ENCODE peak calls at places on chromosome 20, in six cellular contexts. A is H9, B is mesenchymal stem cell, L is neuronal stem cell, F is H1, S is IMR-90. J is an unnamed sample.

GRCh38 chr20:44594730-44595129 is 12.4 kb downstream of the PKIG start:
- DNase-seq in A (no peak), S (peak), F (no peak), B (peak), L (no peak), J (peak)

GRCh38 chr20:55058938-55059337 is 583.5 kb downstream of the DOK5 start:
- DNase-seq in L (no peak), B (no peak), F (no peak), S (no peak), A (no peak), J (no peak)

GRCh38 chr20:52722926-52723325 is 249.2 kb upstream of the TSHZ2 start:
- DNase-seq in B (peak), F (no peak), S (no peak), L (no peak), A (no peak), J (no peak)

GRCh38 chr20:7744411-7744810 is 195.8 kb downstream of the HAO1 start:
- DNase-seq in S (peak), L (no peak), F (no peak), A (no peak), B (peak), J (no peak)

GRCh38 chr20:33444797-33445560 is 1.4 kb upstream of the SNTA1 start:
- DNase-seq in B (no peak), F (no peak), L (no peak), A (peak), S (no peak), J (peak)

GRCh38 chr20:47527004-47527800 is 25.5 kb downstream of the NCOA3 start:
- DNase-seq in S (no peak), A (no peak), L (no peak), F (no peak), B (no peak), J (peak)

GRCh38 chr20:9480066-9480465 is 34.3 kb upstream of the LAMP5 start:
- DNase-seq in F (no peak), L (no peak), B (no peak), A (no peak), S (no peak), J (no peak)

GRCh38 chr20:60715172-60715571 is 536.9 kb upstream of the CDH4 start:
- DNase-seq in B (no peak), L (no peak), F (peak), S (no peak), A (peak), J (no peak)

GRCh38 chr20:36825374-36826104 is 50.4 kb upstream of the TLDC2 start:
- DNase-seq in S (no peak), B (no peak), L (no peak), F (no peak), A (no peak), J (peak)

GRCh38 chr20:56796345-56796744 is 167.2 kb downstream of the TFAP2C start:
- DNase-seq in L (no peak), B (no peak), S (no peak), F (no peak), A (no peak), J (no peak)

GRCh38 chr20:3998998-3999397 is 16.4 kb downstream of the RNF24 start:
- DNase-seq in A (no peak), F (no peak), L (no peak), B (no peak), S (no peak), J (peak)

GRCh38 chr20:44319880-44320422 is 8.9 kb upstream of the FITM2 start:
- DNase-seq in B (peak), L (no peak), F (no peak), A (no peak), S (no peak), J (no peak)

GRCh38 chr20:58407201-58407873 is 18.3 kb downstream of the VAPB start:
- DNase-seq in F (no peak), L (no peak), S (peak), B (peak), A (no peak), J (no peak)

GRCh38 chr20:53711333-53712211 is 117.9 kb upstream of the ZNF217 start:
- DNase-seq in L (no peak), A (no peak), S (no peak), B (no peak), F (no peak), J (peak)

GRCh38 chr20:18101125-18101820 is 36.4 kb upstream of the KAT14 start:
- DNase-seq in F (peak), B (no peak), L (no peak), S (no peak), A (peak), J (no peak)

GRCh38 chr20:44231193-44231592 is 15.9 kb upstream of the GDAP1L1 start:
- DNase-seq in L (no peak), F (no peak), A (no peak), S (no peak), B (no peak), J (no peak)

GRCh38 chr20:20211274-20211987 is 156.5 kb upstream of the INSM1 start:
- DNase-seq in S (no peak), B (no peak), L (no peak), A (no peak), F (no peak), J (peak)

GRCh38 chr20:45893831-45894230 is 2.7 kb downstream of the CTSA start:
- DNase-seq in S (no peak), A (no peak), B (no peak), L (no peak), F (no peak), J (no peak)

GRCh38 chr20:1184638-1185315 is at the start of gene TMEM74B:
- DNase-seq in L (no peak), A (no peak), B (peak), S (no peak), F (peak), J (no peak)

GRCh38 chr20:58584051-58584824 is 66.8 kb upstream of the STX16 start:
- DNase-seq in F (no peak), B (no peak), S (no peak), L (no peak), A (no peak), J (no peak)

GRCh38 chr20:2379511-2380229 is 1.0 kb upstream of the TGM6 start:
- DNase-seq in L (no peak), F (no peak), B (no peak), S (no peak), A (no peak), J (no peak)

GRCh38 chr20:32231245-32231644 is 23.6 kb downstream of the POFUT1 start:
- DNase-seq in B (no peak), A (no peak), F (no peak), L (no peak), S (peak), J (peak)

GRCh38 chr20:39851459-39851858 is 837.6 kb downstream of the MAFB start:
- DNase-seq in A (no peak), L (no peak), S (peak), B (peak), F (no peak), J (peak)

GRCh38 chr20:13025181-13025580 is 16.4 kb downstream of the SPTLC3 start:
- DNase-seq in L (no peak), S (no peak), F (no peak), B (no peak), A (no peak), J (no peak)

GRCh38 chr20:58251979-58252591 is 23.6 kb upstream of the ANKRD60 start:
- DNase-seq in L (no peak), A (no peak), S (peak), F (no peak), B (peak), J (peak)

GRCh38 chr20:8693709-8694108 is 375.2 kb upstream of the PLCB4 start:
- DNase-seq in A (no peak), S (peak), B (peak), L (no peak), F (no peak), J (peak)

GRCh38 chr20:6007094-6007528 is 46.7 kb downstream of the LRRN4 start:
- DNase-seq in S (no peak), A (no peak), F (no peak), B (no peak), L (no peak), J (peak)

GRCh38 chr20:57947421-57948176 is 237.8 kb upstream of the PMEPA1 start:
- DNase-seq in A (no peak), F (no peak), S (peak), L (no peak), B (no peak), J (no peak)

GRCh38 chr20:52682271-52682670 is 289.9 kb upstream of the TSHZ2 start:
- DNase-seq in L (no peak), B (no peak), A (no peak), F (no peak), S (no peak), J (no peak)

GRCh38 chr20:35840403-35840802 is 68.6 kb downstream of the PHF20 start:
- DNase-seq in S (no peak), B (no peak), L (no peak), A (no peak), F (no peak), J (no peak)

GRCh38 chr20:43937586-43937985 is 22.9 kb downstream of the TOX2 start:
- DNase-seq in B (peak), S (no peak), F (no peak), A (no peak), L (no peak), J (no peak)

GRCh38 chr20:19947611-19948264 is 69.4 kb upstream of the NAA20 start:
- DNase-seq in L (no peak), B (peak), A (peak), F (no peak), S (peak), J (peak)

GRCh38 chr20:36796117-36796516 is 22.6 kb upstream of the DSN1 start:
- DNase-seq in L (no peak), A (no peak), F (no peak), S (no peak), B (no peak), J (no peak)

DNA sequence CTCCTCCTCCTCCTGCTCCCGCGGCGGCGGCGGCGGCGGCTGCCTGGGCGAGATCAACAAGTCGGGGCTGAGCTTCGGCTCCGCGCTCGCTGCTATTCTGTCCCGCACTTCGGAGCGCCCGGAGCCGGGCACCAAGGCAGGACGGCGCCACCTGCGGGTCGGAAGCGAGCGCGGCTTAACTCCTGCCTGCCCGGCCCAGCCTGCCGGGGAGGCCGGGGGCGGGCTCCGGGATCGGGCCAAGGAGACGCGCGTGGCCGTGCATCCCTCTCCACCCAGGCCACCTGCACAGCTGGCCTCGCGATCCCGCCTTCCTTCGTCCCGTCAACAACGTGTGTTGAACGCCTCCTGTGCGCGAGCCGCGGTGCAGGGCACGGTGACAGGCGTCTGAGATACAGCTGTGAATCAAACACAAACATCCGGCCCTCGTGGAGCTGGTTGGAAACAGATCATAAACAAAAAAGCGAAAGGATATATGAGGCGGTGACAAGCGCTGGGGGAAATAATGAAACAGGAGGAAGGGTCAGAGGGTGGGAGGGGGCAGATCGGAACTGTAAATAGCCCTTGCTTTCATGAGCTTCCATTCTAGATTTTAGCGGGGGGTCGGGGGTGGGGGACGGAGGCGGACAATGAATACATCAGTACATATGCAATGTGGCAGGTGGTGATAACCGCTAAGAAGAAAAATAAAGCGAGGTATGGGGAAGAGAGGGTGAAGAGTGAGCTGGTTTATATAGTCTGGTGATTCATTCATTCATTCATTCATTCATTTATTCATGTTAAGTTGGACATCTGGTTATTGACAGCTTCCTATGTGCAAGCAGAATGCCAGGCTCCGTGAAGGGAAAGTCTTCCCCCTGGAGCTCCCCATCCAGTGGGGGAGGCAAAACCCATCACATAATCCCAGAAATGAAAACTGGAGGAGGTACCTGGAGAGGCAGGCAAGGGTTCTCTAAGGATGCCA is 2.0 kb upstream of the KCNB1 start:
- DNase-seq in B (peak), L (peak), F (peak), A (peak), S (peak), J (peak)
- H2AFZ ChIP-seq in B (no peak), L (peak), F (peak), A (no peak), S (peak), J (peak)

DNA sequence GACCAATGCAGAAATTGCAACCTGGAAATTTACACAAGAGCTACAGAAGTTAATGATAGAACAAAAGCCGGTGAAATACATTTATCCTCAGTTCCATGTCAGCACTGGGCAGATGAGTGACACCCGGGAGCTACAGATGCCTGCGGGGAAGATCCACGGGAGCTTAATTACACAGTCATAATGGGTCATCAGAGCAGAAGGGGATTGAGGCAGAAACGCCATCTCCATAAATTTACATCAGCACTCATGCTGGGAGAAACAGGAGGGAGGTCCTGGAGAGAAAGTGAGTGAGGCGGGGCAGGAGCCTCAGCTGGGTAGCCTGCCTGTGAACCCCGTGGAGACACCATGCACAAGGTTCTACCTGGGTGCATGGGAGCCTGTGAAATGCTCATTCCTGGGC is 37.6 kb upstream of the CST7 start:
- DNase-seq in B (no peak), F (peak), L (no peak), S (no peak), A (no peak), J (no peak)
- H3K14ac ChIP-seq in B (no peak), F (no peak), L (no peak), S (no peak), A (no peak), J (no peak)

DNA sequence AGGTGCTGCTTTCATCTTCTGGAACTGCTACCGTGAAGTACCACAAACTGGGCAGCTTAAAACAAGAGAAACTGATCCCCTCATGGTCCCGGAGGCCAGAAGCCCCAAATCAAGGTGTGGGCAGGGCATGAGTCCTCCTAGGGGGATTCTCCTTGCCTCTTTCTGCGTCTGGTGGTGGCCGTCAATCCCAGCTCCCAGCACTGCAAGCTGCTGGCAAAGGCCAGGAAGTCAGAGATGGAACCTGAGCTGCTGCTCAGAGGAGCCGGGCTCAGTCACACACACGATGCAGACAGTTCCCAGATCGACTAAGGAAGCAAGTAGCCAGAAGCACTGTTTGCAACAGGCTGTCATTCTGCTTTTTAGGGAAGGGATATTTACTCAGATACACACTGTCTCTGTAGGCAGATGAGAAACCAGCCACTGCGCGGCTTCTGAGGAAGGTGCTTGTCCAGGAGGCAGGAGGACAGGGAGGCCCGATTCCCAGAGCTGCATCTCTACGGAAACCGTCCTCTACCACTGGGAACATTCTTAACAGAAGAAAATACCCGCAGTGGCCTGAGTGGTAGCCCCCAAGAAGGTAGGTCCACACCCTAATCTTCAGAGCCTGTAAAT is 15.5 kb downstream of the BHLHE23 start:
- DNase-seq in A (no peak), F (no peak), L (no peak), B (no peak), S (no peak), J (no peak)
- H2AFZ ChIP-seq in A (no peak), F (no peak), L (no peak), B (no peak), S (no peak), J (no peak)

DNA sequence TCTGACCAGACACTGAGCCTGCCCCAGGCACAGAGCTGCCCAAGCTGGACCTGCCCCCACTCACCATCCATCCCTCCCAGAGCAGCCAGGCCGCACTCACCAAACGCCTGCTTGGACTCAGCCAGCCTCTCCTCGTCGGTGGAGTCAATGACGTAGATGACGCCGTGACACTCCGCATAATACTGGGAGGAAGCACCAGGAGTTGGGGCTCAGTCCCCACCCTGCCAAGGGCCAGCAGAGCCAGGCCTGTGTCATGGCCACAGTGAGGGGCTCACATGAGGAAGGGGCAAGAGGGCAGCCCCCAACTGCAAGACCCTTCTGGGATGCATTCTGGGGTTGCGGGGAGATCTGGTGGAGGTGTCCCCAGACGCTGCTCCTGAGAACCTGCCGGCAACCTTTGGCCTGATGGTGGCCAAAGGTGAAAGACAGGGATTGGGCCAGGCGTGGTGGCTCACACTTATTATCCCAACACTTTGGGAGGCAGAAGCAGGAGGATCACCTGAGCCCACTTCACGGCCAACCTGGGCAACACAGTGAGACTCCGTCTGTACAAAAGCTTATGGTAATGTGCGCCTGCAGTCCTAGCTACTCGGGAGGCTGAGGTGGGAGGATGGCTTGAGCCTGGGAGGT is 5.6 kb downstream of the ARFRP1 start:
- DNase-seq in L (no peak), B (no peak), S (no peak), F (no peak), A (no peak), J (no peak)
- H3K14ac ChIP-seq in L (no peak), B (no peak), S (no peak), F (no peak), A (no peak), J (no peak)

GRCh38 chr20:23147964-23148720 is 62.0 kb upstream of the CD93 start:
- DNase-seq in F (no peak), L (no peak), S (peak), B (peak), A (no peak), J (peak)
- H2AFZ ChIP-seq in F (no peak), L (no peak), S (peak), B (no peak), A (no peak), J (no peak)

GRCh38 chr20:51593584-51593983 is 51.1 kb upstream of the NFATC2 start:
- DNase-seq in L (no peak), F (no peak), A (no peak), B (no peak), S (no peak), J (no peak)

GRCh38 chr20:51594206-51594998 is 51.9 kb upstream of the NFATC2 start:
- DNase-seq in B (no peak), L (no peak), S (no peak), A (no peak), F (no peak), J (no peak)

GRCh38 chr20:51595744-51596143 is 53.2 kb upstream of the NFATC2 start:
- DNase-seq in L (no peak), S (no peak), F (no peak), B (no peak), A (no peak), J (no peak)

GRCh38 chr20:51596656-51597388 is 54.3 kb upstream of the NFATC2 start:
- DNase-seq in B (no peak), A (no peak), F (no peak), S (no peak), L (no peak), J (no peak)

DNA sequence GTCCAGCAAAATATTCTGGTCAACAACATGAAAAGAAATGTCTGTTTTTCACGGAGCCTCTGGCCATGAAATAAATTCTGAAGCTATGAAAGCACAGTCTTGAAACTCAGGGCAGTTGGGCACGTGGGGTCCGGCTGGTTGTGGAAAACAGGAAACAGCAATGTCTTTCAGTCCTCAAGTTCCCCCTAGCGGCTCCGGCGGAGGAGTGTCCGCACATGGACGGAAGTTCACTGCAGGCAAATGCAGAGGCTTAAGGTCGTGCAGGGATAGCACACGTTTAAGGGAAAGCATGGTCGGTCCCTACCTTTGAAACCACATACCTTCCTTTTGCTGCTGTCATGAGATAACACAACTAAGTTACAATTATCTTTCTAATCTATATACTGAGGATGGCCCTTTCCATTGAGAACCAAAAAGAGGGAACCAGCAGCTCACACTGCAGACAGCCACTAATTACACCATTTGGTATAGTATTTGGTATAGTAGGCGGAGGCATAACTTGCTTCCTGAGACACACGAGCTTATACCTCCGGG is 52.5 kb upstream of the NFATC2 start:
- DNase-seq in L (peak), F (peak), B (peak), S (peak), A (peak), J (peak)
- H3K14ac ChIP-seq in L (no peak), F (no peak), B (no peak), S (peak), A (no peak), J (no peak)

GRCh38 chr20:48680650-48681049 is 147.1 kb downstream of the PREX1 start:
- DNase-seq in B (no peak), A (no peak), F (no peak), S (no peak), L (no peak), J (peak)

GRCh38 chr20:48676795-48677447 is 150.9 kb downstream of the PREX1 start:
- DNase-seq in B (no peak), S (no peak), F (no peak), A (no peak), L (no peak), J (no peak)

GRCh38 chr20:48681201-48681881 is 146.5 kb downstream of the PREX1 start:
- DNase-seq in A (no peak), F (no peak), L (no peak), S (no peak), B (no peak), J (no peak)

GRCh38 chr20:48679603-48680002 is 148.2 kb downstream of the PREX1 start:
- DNase-seq in F (peak), B (no peak), A (peak), L (no peak), S (no peak), J (no peak)

GRCh38 chr20:48679011-48679410 is 148.8 kb downstream of the PREX1 start:
- DNase-seq in L (no peak), B (no peak), A (no peak), F (no peak), S (no peak), J (no peak)
- H2AFZ ChIP-seq in L (no peak), B (no peak), A (no peak), F (no peak), S (no peak), J (no peak)